ENCODE peak calls at places on chromosomes 7 and 10, in seven cellular contexts. N, A, L, C, F, M and R are unnamed samples.

GRCh38 chr7:99204078-99204477 is 3.8 kb downstream of the KPNA7 start:
- DNase-seq in N (no peak), A (no peak), L (no peak), C (no peak), F (no peak), M (no peak), R (no peak)

GRCh38 chr10:89867964-89868363 is 166.6 kb downstream of the KIF20B start:
- DNase-seq in N (no peak), A (no peak), L (peak; percentile 43), C (no peak), F (no peak), M (no peak), R (peak; percentile 8)

GRCh38 chr10:96072673-96073072 is 29.3 kb downstream of the CCNJ start:
- DNase-seq in N (no peak), A (no peak), L (no peak), C (no peak), F (no peak), M (peak; percentile 79), R (peak; percentile 16)

GRCh38 chr7:95686109-95686508 is 86.2 kb upstream of the DYNC1I1 start:
- DNase-seq in N (peak; percentile 14), A (peak; percentile 67), L (peak; percentile 74), C (no peak), F (peak; percentile 40), M (peak; percentile 70), R (peak; percentile 39)

GRCh38 chr10:124742418-124743187 is 1.6 kb downstream of the FAM53B start:
- DNase-seq in N (no peak), A (peak; percentile 80), L (peak; percentile 56), C (no peak), F (no peak), M (peak; percentile 41), R (no peak)

GRCh38 chr10:113780681-113781250 is 29.3 kb downstream of the PLEKHS1 start:
- DNase-seq in N (no peak), A (peak; percentile 42), L (no peak), C (no peak), F (no peak), M (no peak), R (no peak)

GRCh38 chr7:74454948-74455804 is 1.5 kb downstream of the GTF2IRD1 start:
- DNase-seq in N (no peak), A (no peak), L (no peak), C (no peak), F (no peak), M (no peak), R (no peak)

GRCh38 chr10:60809157-60809556 is 30.9 kb downstream of the CDK1 start:
- DNase-seq in N (no peak), A (no peak), L (peak; percentile 93), C (no peak), F (no peak), M (peak; percentile 87), R (peak; percentile 75)

GRCh38 chr10:60604356-60604755 is 173.9 kb upstream of the CDK1 start:
- DNase-seq in N (no peak), A (no peak), L (peak; percentile 24), C (no peak), F (no peak), M (no peak), R (no peak)

GRCh38 chr10:30072068-30072467 is 12.7 kb upstream of the JCAD start:
- DNase-seq in N (no peak), A (no peak), L (no peak), C (no peak), F (no peak), M (no peak), R (no peak)

GRCh38 chr10:93600861-93601773 is at the start of gene RBP4:
- DNase-seq in N (no peak), A (peak; percentile 18), L (peak; percentile 37), C (peak; percentile 56), F (peak; percentile 33), M (peak; percentile 41), R (peak; percentile 32)

GRCh38 chr7:31133497-31133896 is 81.4 kb downstream of the ADCYAP1R1 start:
- DNase-seq in N (no peak), A (peak; percentile 52), L (no peak), C (no peak), F (no peak), M (no peak), R (no peak)

GRCh38 chr7:21253740-21254687 is 173.9 kb upstream of the SP4 start:
- DNase-seq in N (peak; percentile 85), A (peak; percentile 91), L (peak; percentile 69), C (peak; percentile 81), F (peak; percentile 77), M (peak; percentile 63), R (peak; percentile 26)

GRCh38 chr10:123518765-123519164 is 147.4 kb upstream of the GPR26 start:
- DNase-seq in N (no peak), A (no peak), L (no peak), C (no peak), F (no peak), M (no peak), R (no peak)

GRCh38 chr7:151814400-151814914 is 62.5 kb downstream of the PRKAG2 start:
- DNase-seq in N (peak; percentile 21), A (peak; percentile 26), L (no peak), C (peak; percentile 71), F (peak; percentile 45), M (no peak), R (peak; percentile 6)

GRCh38 chr7:151813997-151814396 is 62.9 kb downstream of the PRKAG2 start:
- DNase-seq in N (peak; percentile 9), A (no peak), L (no peak), C (no peak), F (no peak), M (peak; percentile 44), R (peak; percentile 17)

GRCh38 chr7:151816562-151817314 is 60.2 kb downstream of the PRKAG2 start:
- DNase-seq in N (no peak), A (no peak), L (no peak), C (no peak), F (no peak), M (no peak), R (no peak)

GRCh38 chr7:151817315-151817690 is 59.6 kb downstream of the PRKAG2 start:
- DNase-seq in N (no peak), A (no peak), L (no peak), C (no peak), F (no peak), M (no peak), R (no peak)

GRCh38 chr7:151815419-151815818 is 61.5 kb downstream of the PRKAG2 start:
- DNase-seq in N (no peak), A (no peak), L (no peak), C (no peak), F (no peak), M (no peak), R (no peak)
- H3K23ac ChIP-seq in N (peak overlapping the region; percentile 13), A (no peak overlapping the region), L (no peak overlapping the region), C (no peak overlapping the region), F (no peak overlapping the region), M (no peak overlapping the region), R (no peak overlapping the region)

GRCh38 chr10:19801369-19801768 is 14.9 kb upstream of the PLXDC2 start:
- DNase-seq in N (no peak), A (no peak), L (no peak), C (no peak), F (no peak), M (no peak), R (no peak)
- H3K23ac ChIP-seq in N (no peak overlapping the region), A (no peak overlapping the region), L (no peak overlapping the region), C (no peak overlapping the region), F (no peak overlapping the region), M (no peak overlapping the region), R (no peak overlapping the region)

GRCh38 chr10:10007972-10008371 is 1009.7 kb upstream of the CELF2 start:
- DNase-seq in N (no peak), A (no peak), L (no peak), C (no peak), F (no peak), M (peak; percentile 39), R (no peak)
- H3K23ac ChIP-seq in N (no peak overlapping the region), A (no peak overlapping the region), L (no peak overlapping the region), C (no peak overlapping the region), F (no peak overlapping the region), M (peak overlapping the region; percentile 95), R (no peak overlapping the region)

DNA sequence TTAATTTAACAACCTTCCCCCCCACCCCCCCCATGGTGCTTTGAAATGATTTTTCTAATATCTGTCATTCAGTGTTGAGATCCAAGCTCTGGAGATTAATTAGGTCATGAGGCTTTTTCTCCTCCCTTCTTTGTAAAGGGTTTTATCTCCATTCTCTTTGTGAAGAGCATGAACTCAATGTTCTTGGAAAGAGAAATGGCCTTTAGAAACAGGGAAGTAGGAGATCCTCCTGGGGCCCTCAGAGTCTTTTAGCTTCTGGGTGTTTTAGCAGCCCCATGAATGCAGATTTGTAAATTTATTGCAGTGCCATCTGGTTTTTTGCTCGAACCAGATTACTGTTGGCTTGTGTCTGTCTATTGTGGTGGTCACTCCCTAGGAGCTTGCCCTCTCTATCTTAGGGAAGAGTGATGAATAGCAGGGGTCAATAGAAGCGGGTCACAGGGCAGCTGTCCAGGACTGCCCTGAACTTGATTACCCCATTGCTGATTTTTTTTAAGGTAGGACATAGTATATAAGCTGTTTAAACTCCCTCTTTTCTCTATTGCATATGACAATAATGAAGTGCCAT is 110.6 kb downstream of the BTRC start:
- DNase-seq in N (no peak), A (no peak), L (no peak), C (no peak), F (no peak), M (no peak), R (no peak)
- H3K23ac ChIP-seq in N (no peak overlapping the region), A (no peak overlapping the region), L (no peak overlapping the region), C (no peak overlapping the region), F (no peak overlapping the region), M (no peak overlapping the region), R (no peak overlapping the region)